ENCODE peak calls at places on chromosomes 6 and 20, in ten cellular contexts. T is gastrocnemius medialis, P is upper lobe of right lung, R is SJCRH30, L is mesendoderm, W is mammary epithelial cell, I is heart left ventricle, E is OCI-LY7, O is psoas muscle, F is sigmoid colon. H is an unnamed sample.

GRCh38 chr6:81934936-81935335 is 182.5 kb upstream of the TENT5A start:
- DNase-seq in T (no peak), P (no peak), R (no peak), L (no peak), W (no peak), I (no peak), E (no peak), O (no peak), F (no peak), H (no peak)

GRCh38 chr6:153117986-153118886 is 12.8 kb downstream of the RGS17 start:
- DNase-seq in T (no peak), P (no peak), R (no peak), L (no peak), W (peak; percentile 88), I (no peak), E (no peak), O (no peak), F (no peak), H (no peak)

GRCh38 chr20:34705008-34705382 is 851 bp downstream of the TP53INP2 start:
- DNase-seq in T (no peak), P (no peak), R (no peak), L (no peak), W (no peak), I (no peak), E (peak; percentile 25), O (no peak), F (no peak), H (no peak)

GRCh38 chr6:39543117-39543516 is 182.1 kb downstream of the KIF6 start:
- DNase-seq in T (no peak), P (no peak), R (no peak), L (no peak), W (no peak), I (no peak), E (no peak), O (peak; percentile 54), F (peak; percentile 87), H (no peak)

GRCh38 chr6:113696960-113697359 is 160.2 kb upstream of the MARCKS start:
- DNase-seq in T (no peak), P (no peak), R (no peak), L (no peak), W (peak; percentile 37), I (no peak), E (no peak), O (no peak), F (no peak), H (no peak)

GRCh38 chr6:118401325-118401998 is 146.6 kb upstream of the PLN start:
- DNase-seq in T (no peak), P (no peak), R (no peak), L (no peak), W (no peak), I (no peak), E (no peak), O (no peak), F (no peak), H (no peak)

GRCh38 chr6:26553264-26553738 is 15.1 kb downstream of the HMGN4 start:
- DNase-seq in T (peak; percentile 39), P (peak; percentile 73), R (peak; percentile 86), L (peak; percentile 78), W (no peak), I (peak; percentile 73), E (peak; percentile 87), O (peak; percentile 58), F (peak; percentile 89), H (peak; percentile 84)

GRCh38 chr20:39358052-39358451 is 395.9 kb downstream of the DHX35 start:
- DNase-seq in T (peak; percentile 13), P (no peak), R (no peak), L (no peak), W (no peak), I (peak; percentile 19), E (no peak), O (no peak), F (no peak), H (no peak)

GRCh38 chr20:37389241-37389747 is 43.4 kb downstream of the SRC start:
- DNase-seq in T (no peak), P (peak; percentile 53), R (no peak), L (no peak), W (no peak), I (no peak), E (no peak), O (no peak), F (peak; percentile 60), H (no peak)

GRCh38 chr6:17096657-17097056 is 5.2 kb upstream of the STMND1 start:
- DNase-seq in T (no peak), P (no peak), R (peak; percentile 7), L (no peak), W (no peak), I (no peak), E (no peak), O (no peak), F (no peak), H (no peak)

GRCh38 chr6:121201108-121201507 is 133.2 kb downstream of the TBC1D32 start:
- DNase-seq in T (no peak), P (no peak), R (no peak), L (peak; percentile 22), W (peak; percentile 27), I (no peak), E (no peak), O (no peak), F (no peak), H (no peak)

GRCh38 chr20:53789913-53790675 is 196.5 kb upstream of the ZNF217 start:
- DNase-seq in T (no peak), P (no peak), R (no peak), L (no peak), W (peak; percentile 32), I (no peak), E (no peak), O (no peak), F (no peak), H (no peak)

GRCh38 chr20:47360489-47361267 is 4.2 kb upstream of the ZMYND8 start:
- DNase-seq in T (peak; percentile 88), P (peak; percentile 87), R (peak; percentile 93), L (peak; percentile 91), W (peak; percentile 88), I (peak; percentile 93), E (no peak), O (peak; percentile 87), F (peak; percentile 96), H (no peak)
- H3K4me1 ChIP-seq in T (peaks cover 67% of the 10 kb centered on the region), P (peaks cover 71% of the 10 kb centered on the region), R (peaks cover 41% of the 10 kb centered on the region), L (peaks cover 40% of the 10 kb centered on the region), W (peaks cover 58% of the 10 kb centered on the region), I (peaks cover 29% of the 10 kb centered on the region), E (peaks cover 46% of the 10 kb centered on the region), O (peaks cover 64% of the 10 kb centered on the region), F (peaks cover 59% of the 10 kb centered on the region), H (peaks cover 47% of the 10 kb centered on the region)

GRCh38 chr20:31700747-31701146 is 21.9 kb downstream of the BCL2L1 start:
- DNase-seq in T (no peak), P (no peak), R (no peak), L (no peak), W (no peak), I (no peak), E (no peak), O (no peak), F (no peak), H (no peak)

GRCh38 chr20:31699801-31700728 is 22.6 kb downstream of the BCL2L1 start:
- DNase-seq in T (no peak), P (no peak), R (no peak), L (no peak), W (no peak), I (no peak), E (no peak), O (no peak), F (no peak), H (no peak)

GRCh38 chr20:31698803-31699718 is 23.6 kb downstream of the BCL2L1 start:
- DNase-seq in T (peak; percentile 83), P (no peak), R (peak; percentile 97), L (peak; percentile 86), W (peak; percentile 98), I (peak; percentile 75), E (peak; percentile 70), O (peak; percentile 54), F (peak; percentile 86), H (no peak)

GRCh38 chr20:31704225-31705119 is 18.2 kb downstream of the BCL2L1 start:
- DNase-seq in T (no peak), P (peak; percentile 76), R (no peak), L (peak; percentile 88), W (peak; percentile 97), I (peak; percentile 40), E (no peak), O (no peak), F (peak; percentile 57), H (no peak)

GRCh38 chr20:31701591-31701990 is 21.1 kb downstream of the BCL2L1 start:
- DNase-seq in T (no peak), P (no peak), R (no peak), L (no peak), W (no peak), I (no peak), E (no peak), O (no peak), F (no peak), H (no peak)
- H3K36me3 ChIP-seq in T (no peaks in the 10 kb centered on the region), P (peaks cover 21% of the 10 kb centered on the region), R (peaks cover 18% of the 10 kb centered on the region), L (no peaks in the 10 kb centered on the region), W (peaks cover 16% of the 10 kb centered on the region), I (peaks cover 22% of the 10 kb centered on the region), E (peaks cover 76% of the 10 kb centered on the region), O (peaks cover 16% of the 10 kb centered on the region), F (peaks cover 8% of the 10 kb centered on the region), H (peaks cover 10% of the 10 kb centered on the region)

GRCh38 chr20:45346851-45347250 is 1.4 kb downstream of the SDC4 start:
- DNase-seq in T (no peak), P (no peak), R (no peak), L (peak; percentile 75), W (no peak), I (no peak), E (no peak), O (no peak), F (no peak), H (no peak)
- H3K4me3 ChIP-seq in T (peak overlapping the region; percentile 96), P (peak overlapping the region; percentile 67), R (peak overlapping the region; percentile 90), L (no peak overlapping the region), W (peak overlapping the region; percentile 87), I (peak overlapping the region; percentile 88), E (no peak overlapping the region), O (peak overlapping the region; percentile 79), F (peak overlapping the region; percentile 88), H (no peak overlapping the region)

DNA sequence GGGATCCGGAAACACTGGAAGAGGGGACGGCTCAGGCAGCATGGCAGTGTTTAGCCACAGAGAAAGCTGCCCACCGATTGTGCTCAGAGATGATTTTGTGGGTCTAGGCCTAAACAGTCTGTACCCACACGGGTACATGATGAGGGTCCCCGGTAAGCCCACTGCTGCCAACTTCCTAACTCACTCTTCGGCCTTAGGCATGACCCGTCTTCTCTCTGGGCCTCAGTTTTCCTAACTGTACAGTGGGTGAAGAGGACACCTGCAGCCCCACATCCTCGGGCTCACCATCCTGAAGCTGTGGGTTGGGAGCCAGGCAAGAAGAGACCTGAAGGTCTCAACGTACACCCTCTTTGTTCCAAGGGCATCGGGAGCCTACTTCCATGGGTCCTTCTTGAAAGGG is 6.5 kb downstream of the FOXP4 start:
- DNase-seq in T (no peak), P (no peak), R (no peak), L (no peak), W (no peak), I (no peak), E (no peak), O (no peak), F (no peak), H (no peak)
- H3K4me1 ChIP-seq in T (peaks cover 22% of the 10 kb centered on the region), P (peaks cover 26% of the 10 kb centered on the region), R (no peaks in the 10 kb centered on the region), L (peaks cover 42% of the 10 kb centered on the region), W (peaks cover 31% of the 10 kb centered on the region), I (peaks cover 4% of the 10 kb centered on the region), E (peaks cover 9% of the 10 kb centered on the region), O (peaks cover 32% of the 10 kb centered on the region), F (peaks cover 57% of the 10 kb centered on the region), H (peaks cover 12% of the 10 kb centered on the region)

DNA sequence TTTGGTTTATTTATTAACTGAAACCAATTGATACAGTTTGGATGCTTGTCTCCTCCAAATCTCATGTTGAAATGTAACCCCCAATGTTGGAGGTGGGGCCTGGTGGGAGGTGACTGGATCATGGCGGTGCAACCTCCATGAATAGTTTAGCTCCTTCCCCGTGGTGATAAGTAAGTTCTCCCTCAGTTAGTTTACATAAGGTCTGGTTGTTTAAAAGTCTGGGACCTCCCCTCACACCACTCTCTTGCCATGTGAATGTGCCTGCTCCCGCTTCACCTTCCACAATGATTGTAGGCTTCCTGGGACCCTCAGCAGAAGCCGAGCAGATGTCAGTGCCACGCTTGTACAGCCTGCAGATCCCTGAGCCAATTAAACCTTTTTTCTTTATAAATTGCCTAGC is 15.2 kb downstream of the MAP7 start:
- DNase-seq in T (no peak), P (no peak), R (no peak), L (peak; percentile 37), W (no peak), I (no peak), E (no peak), O (no peak), F (no peak), H (no peak)
- H3K36me3 ChIP-seq in T (no peaks in the 10 kb centered on the region), P (no peaks in the 10 kb centered on the region), R (no peaks in the 10 kb centered on the region), L (no peaks in the 10 kb centered on the region), W (no peaks in the 10 kb centered on the region), I (no peaks in the 10 kb centered on the region), E (no peaks in the 10 kb centered on the region), O (no peaks in the 10 kb centered on the region), F (no peaks in the 10 kb centered on the region), H (no peaks in the 10 kb centered on the region)

H was measured in naive thymus-derived CD4-positive, alpha-beta T cell.